ENCODE peak calls at places on chromosome 4, in six cellular contexts. X, M, J, Z, R and I are unnamed samples.

GRCh38 chr4:21678711-21679110 is 269.9 kb downstream of the KCNIP4 start:
- DNase-seq in X (no peak), Z (no peak), J (no peak), M (no peak), R (no peak), I (no peak)

GRCh38 chr4:156968479-156968984 is 3.1 kb downstream of the PDGFC start:
- DNase-seq in Z (peak; percentile 67), X (peak; percentile 66), M (peak; percentile 34), R (peak; percentile 67), J (no peak), I (no peak)

GRCh38 chr4:6044805-6045204 is 26.6 kb upstream of the C4orf50 start:
- DNase-seq in M (no peak), Z (no peak), R (no peak), J (no peak), X (no peak), I (no peak)

GRCh38 chr4:82500106-82500738 is 61.6 kb downstream of the TMEM150C start:
- DNase-seq in Z (no peak), M (peak; percentile 79), X (peak; percentile 34), R (peak; percentile 93), J (no peak), I (peak; percentile 49)

GRCh38 chr4:185821029-185821419 is 9.0 kb upstream of the SORBS2 start:
- DNase-seq in X (no peak), J (no peak), R (no peak), Z (no peak), M (no peak), I (no peak)

GRCh38 chr4:94472056-94472826 is 20.5 kb downstream of the PDLIM5 start:
- DNase-seq in J (no peak), Z (no peak), X (peak; percentile 47), R (peak; percentile 26), M (no peak), I (no peak)

GRCh38 chr4:71251266-71251665 is 87.6 kb upstream of the SLC4A4 start:
- DNase-seq in J (no peak), X (no peak), M (no peak), Z (no peak), R (no peak), I (no peak)

GRCh38 chr4:95363579-95363965 is 185.2 kb downstream of the UNC5C start:
- DNase-seq in Z (no peak), X (no peak), M (no peak), R (no peak), J (no peak), I (no peak)

GRCh38 chr4:94517492-94517891 is 65.8 kb downstream of the PDLIM5 start:
- DNase-seq in J (no peak), X (no peak), R (no peak), Z (no peak), M (no peak), I (no peak)

GRCh38 chr4:139844057-139844456 is 178.4 kb downstream of the MGST2 start:
- DNase-seq in J (no peak), M (no peak), R (no peak), Z (no peak), X (no peak), I (no peak)

GRCh38 chr4:66572949-66573348 is 902.7 kb upstream of the EPHA5 start:
- DNase-seq in R (no peak), X (no peak), J (no peak), Z (peak; percentile 72), M (no peak), I (no peak)

GRCh38 chr4:113384600-113384999 is 335.1 kb downstream of the ANK2 start:
- DNase-seq in X (peak; percentile 30), M (no peak), Z (no peak), J (no peak), R (no peak), I (no peak)

GRCh38 chr4:46404961-46405360 is 15.0 kb upstream of the GABRA2 start:
- DNase-seq in M (peak; percentile 24), X (peak; percentile 75), Z (no peak), J (no peak), R (no peak), I (no peak)

GRCh38 chr4:75542824-75543223 is 13.0 kb upstream of the ODAPH start:
- DNase-seq in M (no peak), X (peak; percentile 36), Z (peak; percentile 10), J (no peak), R (no peak), I (no peak)

GRCh38 chr4:122798101-122798500 is 28.5 kb upstream of the FGF2 start:
- DNase-seq in M (peak; percentile 53), J (no peak), X (peak; percentile 91), R (peak; percentile 29), Z (peak; percentile 73), I (peak; percentile 96)

GRCh38 chr4:26105815-26106699 is 192.0 kb downstream of the SMIM20 start:
- DNase-seq in R (no peak), M (no peak), Z (no peak), X (no peak), J (no peak), I (no peak)

GRCh38 chr4:6177587-6178197 is 22.7 kb downstream of the JAKMIP1 start:
- DNase-seq in M (no peak), R (no peak), X (peak; percentile 24), J (no peak), Z (peak; percentile 29), I (no peak)

GRCh38 chr4:76547167-76547760 is 112.2 kb downstream of the SHROOM3 start:
- DNase-seq in M (no peak), Z (no peak), X (peak; percentile 7), J (no peak), R (no peak), I (peak; percentile 25)

GRCh38 chr4:153873741-153874140 is 84.9 kb upstream of the SFRP2 start:
- DNase-seq in X (no peak), J (no peak), Z (no peak), M (no peak), R (no peak), I (no peak)

GRCh38 chr4:8773124-8773931 is 98.3 kb downstream of the HMX1 start:
- DNase-seq in J (no peak), R (no peak), Z (no peak), X (no peak), M (no peak), I (no peak)